ENCODE peak calls at places on chromosomes 3 and 15, in eight cellular contexts. R, G, B, D, O, N, T and W are unnamed samples.

GRCh38 chr15:33201376-33202189 is 7.1 kb upstream of the FMN1 start:
- DNase-seq in B (no peak), D (peak; percentile 55), N (peak; percentile 97), O (no peak), R (peak; percentile 73), T (peak; percentile 21), G (peak; percentile 67), W (no peak)

GRCh38 chr3:154050766-154051165 is 70.4 kb upstream of the ARHGEF26 start:
- DNase-seq in B (no peak), T (no peak), R (no peak), D (no peak), N (no peak), O (no peak), G (no peak), W (no peak)

GRCh38 chr3:64550745-64551144 is 137.1 kb downstream of the ADAMTS9 start:
- DNase-seq in D (no peak), G (no peak), R (no peak), N (no peak), T (no peak), B (no peak), O (no peak), W (no peak)

GRCh38 chr15:68620721-68621528 is 42.1 kb downstream of the CORO2B start:
- DNase-seq in O (no peak), T (no peak), B (peak; percentile 93), D (no peak), R (no peak), G (peak; percentile 88), N (no peak), W (peak; percentile 96)

GRCh38 chr3:180325958-180326357 is 276.0 kb upstream of the TTC14 start:
- DNase-seq in R (no peak), D (no peak), N (no peak), T (no peak), G (no peak), O (no peak), B (no peak), W (no peak)

GRCh38 chr3:168884353-168884903 is 779.1 kb downstream of the MECOM start:
- DNase-seq in O (no peak), T (no peak), R (no peak), G (peak; percentile 53), N (no peak), D (no peak), B (no peak), W (no peak)

GRCh38 chr15:75420698-75421097 is 30.8 kb downstream of the SIN3A start:
- DNase-seq in T (no peak), N (no peak), B (no peak), G (no peak), R (no peak), O (no peak), D (no peak), W (no peak)

GRCh38 chr3:16548721-16549120 is 35.2 kb upstream of the RFTN1 start:
- DNase-seq in D (no peak), O (no peak), G (no peak), R (no peak), T (no peak), N (no peak), B (no peak), W (no peak)

GRCh38 chr15:74781673-74782595 is at the start of gene CSK:
- DNase-seq in T (peak; percentile 85), G (no peak), B (peak; percentile 91), O (no peak), R (peak; percentile 87), N (peak; percentile 69), D (peak; percentile 62), W (peak; percentile 83)

GRCh38 chr3:32406481-32407408 is 15.1 kb downstream of the CMTM7 start:
- DNase-seq in B (no peak), R (no peak), O (peak; percentile 81), G (peak; percentile 68), N (no peak), D (no peak), T (no peak), W (no peak)

GRCh38 chr3:187011915-187012314 is 81.6 kb downstream of the ST6GAL1 start:
- DNase-seq in T (no peak), B (no peak), D (no peak), R (peak; percentile 84), O (peak; percentile 29), N (no peak), G (no peak), W (peak; percentile 49)

GRCh38 chr3:136818851-136819783 is at the start of gene SLC35G2:
- DNase-seq in D (no peak), O (no peak), G (peak; percentile 46), T (peak; percentile 13), R (peak; percentile 18), B (peak; percentile 63), N (peak; percentile 71), W (peak; percentile 63)

GRCh38 chr3:25454411-25454927 is 26.4 kb downstream of the RARB start:
- DNase-seq in N (peak; percentile 63), B (no peak), O (no peak), D (no peak), G (no peak), R (no peak), T (no peak), W (no peak)

GRCh38 chr3:64686446-64686908 is 1.3 kb downstream of the ADAMTS9 start:
- DNase-seq in G (peak; percentile 52), T (no peak), D (no peak), O (no peak), R (no peak), N (peak; percentile 77), B (no peak), W (peak; percentile 65)

GRCh38 chr15:26686547-26687187 is 86.2 kb downstream of the GABRB3 start:
- DNase-seq in O (no peak), T (no peak), N (no peak), G (no peak), B (no peak), R (no peak), D (no peak), W (no peak)

GRCh38 chr15:39124925-39125625 is 455.8 kb upstream of the THBS1 start:
- DNase-seq in N (no peak), G (no peak), D (no peak), O (no peak), R (no peak), T (no peak), B (no peak), W (no peak)

GRCh38 chr3:177197934-177198484 is 727 bp upstream of the TBL1XR1 start:
- DNase-seq in G (no peak), B (no peak), T (peak; percentile 50), D (no peak), O (no peak), N (no peak), R (no peak), W (no peak)

GRCh38 chr15:32746116-32746857 is 28.5 kb downstream of the GREM1 start:
- DNase-seq in O (no peak), N (no peak), D (no peak), B (no peak), T (no peak), R (no peak), G (no peak), W (no peak)

GRCh38 chr3:4977889-4978258 is 1.4 kb upstream of the BHLHE40 start:
- DNase-seq in B (no peak), G (no peak), R (no peak), D (peak; percentile 33), O (peak; percentile 23), T (peak; percentile 56), N (no peak), W (no peak)

GRCh38 chr3:35936571-35936970 is 297.2 kb downstream of the ARPP21 start:
- DNase-seq in D (no peak), G (no peak), T (no peak), B (no peak), N (no peak), O (no peak), R (no peak), W (no peak)

GRCh38 chr3:32420138-32420981 is 28.7 kb downstream of the CMTM7 start:
- DNase-seq in G (peak; percentile 69), B (no peak), N (peak; percentile 93), T (no peak), D (no peak), O (no peak), R (peak; percentile 79), W (no peak)

GRCh38 chr15:79084308-79084968 is 6.1 kb downstream of the RASGRF1 start:
- DNase-seq in B (no peak), N (no peak), T (no peak), G (no peak), R (no peak), D (no peak), O (no peak), W (peak; percentile 25)

GRCh38 chr15:74779162-74779648 is 2.7 kb upstream of the CSK start:
- DNase-seq in O (no peak), T (no peak), D (no peak), R (no peak), G (no peak), N (no peak), B (no peak), W (no peak)

GRCh38 chr15:70566047-70566835 is 197.1 kb downstream of the UACA start:
- DNase-seq in G (peak; percentile 19), R (no peak), T (no peak), B (no peak), N (peak; percentile 40), O (no peak), D (no peak), W (peak; percentile 36)

GRCh38 chr15:69422336-69422895 is 8.3 kb downstream of the KIF23 start:
- DNase-seq in N (no peak), O (no peak), R (no peak), T (no peak), B (no peak), D (no peak), G (no peak), W (no peak)

GRCh38 chr15:58980351-58980939 is 7.0 kb upstream of the RNF111 start:
- DNase-seq in D (no peak), T (peak; percentile 57), B (no peak), O (no peak), G (no peak), N (no peak), R (peak; percentile 65), W (no peak)

GRCh38 chr3:36484386-36484785 is 104.1 kb downstream of the STAC start:
- DNase-seq in G (no peak), T (no peak), N (no peak), D (no peak), R (no peak), B (no peak), O (no peak), W (no peak)

GRCh38 chr3:71547254-71548198 is 36.0 kb downstream of the FOXP1 start:
- DNase-seq in R (no peak), B (no peak), O (peak; percentile 86), G (no peak), N (no peak), T (no peak), D (no peak), W (no peak)

GRCh38 chr3:48698891-48699290 is 13.2 kb upstream of the NCKIPSD start:
- DNase-seq in B (no peak), N (no peak), T (no peak), D (no peak), O (no peak), R (no peak), G (no peak), W (no peak)

GRCh38 chr3:101154386-101154785 is 161.2 kb upstream of the ABI3BP start:
- DNase-seq in R (no peak), B (no peak), G (no peak), O (no peak), T (no peak), D (no peak), N (no peak), W (no peak)

GRCh38 chr15:52289629-52290081 is 5.9 kb downstream of the MYO5C start:
- DNase-seq in B (no peak), T (no peak), R (no peak), N (peak; percentile 54), G (no peak), D (no peak), O (no peak), W (no peak)

GRCh38 chr15:98395974-98396627 is 252.2 kb upstream of the IGF1R start:
- DNase-seq in T (no peak), G (no peak), D (no peak), O (no peak), R (no peak), B (no peak), N (no peak), W (no peak)

GRCh38 chr15:62940755-62941361 is 101.7 kb upstream of the TPM1 start:
- DNase-seq in T (no peak), D (no peak), R (peak; percentile 47), O (peak; percentile 24), N (peak; percentile 44), G (peak; percentile 73), B (peak; percentile 77), W (peak; percentile 69)